ENCODE peak calls at places on chromosomes 4 and X, in ten cellular contexts. One of them, this sample, is unnamed.

GRCh38 chr4:123777297-123777859 is 380.8 kb downstream of the SPRY1 start:
- DNase-seq in GM23248: no peak
- DNase-seq in A549: no peak
- DNase-seq in Peyer's patch: no peak
- DNase-seq in endodermal cell: no peak
- DNase-seq in cardiac muscle cell: peak; percentile 63
- DNase-seq in brain microvascular endothelial cell: no peak
- DNase-seq in naive thymus-derived CD4-positive, alpha-beta T cell: no peak
- DNase-seq in PC-9: no peak
- DNase-seq in astrocyte: peak; percentile 49
- DNase-seq in this sample: no peak

GRCh38 chr4:8050555-8051206 is 107.9 kb downstream of the ABLIM2 start:
- DNase-seq in naive thymus-derived CD4-positive, alpha-beta T cell: no peak
- DNase-seq in brain microvascular endothelial cell: peak; percentile 19
- DNase-seq in A549: no peak
- DNase-seq in GM23248: peak; percentile 21
- DNase-seq in endodermal cell: peak; percentile 92
- DNase-seq in Peyer's patch: peak; percentile 64
- DNase-seq in PC-9: peak; percentile 22
- DNase-seq in cardiac muscle cell: peak; percentile 78
- DNase-seq in astrocyte: peak; percentile 17
- DNase-seq in this sample: no peak

GRCh38 chrX:136390921-136391320 is 90.2 kb downstream of the ADGRG4 start:
- DNase-seq in A549: no peak
- DNase-seq in GM23248: no peak
- DNase-seq in PC-9: peak; percentile 46
- DNase-seq in cardiac muscle cell: no peak
- DNase-seq in brain microvascular endothelial cell: no peak
- DNase-seq in naive thymus-derived CD4-positive, alpha-beta T cell: no peak
- DNase-seq in endodermal cell: no peak
- DNase-seq in Peyer's patch: no peak
- DNase-seq in astrocyte: no peak
- DNase-seq in this sample: no peak

GRCh38 chrX:46444011-46444410 is 101.2 kb downstream of the ZNF674 start:
- DNase-seq in cardiac muscle cell: peak; percentile 72
- DNase-seq in naive thymus-derived CD4-positive, alpha-beta T cell: no peak
- DNase-seq in endodermal cell: peak; percentile 50
- DNase-seq in brain microvascular endothelial cell: peak; percentile 69
- DNase-seq in A549: no peak
- DNase-seq in PC-9: peak; percentile 17
- DNase-seq in Peyer's patch: no peak
- DNase-seq in GM23248: peak; percentile 86
- DNase-seq in astrocyte: peak; percentile 90
- DNase-seq in this sample: no peak

GRCh38 chr4:10832989-10833635 is 148.5 kb upstream of the CLNK start:
- DNase-seq in Peyer's patch: no peak
- DNase-seq in endodermal cell: no peak
- DNase-seq in astrocyte: no peak
- DNase-seq in brain microvascular endothelial cell: no peak
- DNase-seq in naive thymus-derived CD4-positive, alpha-beta T cell: no peak
- DNase-seq in PC-9: no peak
- DNase-seq in A549: no peak
- DNase-seq in GM23248: no peak
- DNase-seq in cardiac muscle cell: no peak
- DNase-seq in this sample: no peak

GRCh38 chr4:149959391-149959790 is 118.9 kb upstream of the DCLK2 start:
- DNase-seq in GM23248: no peak
- DNase-seq in A549: no peak
- DNase-seq in naive thymus-derived CD4-positive, alpha-beta T cell: no peak
- DNase-seq in endodermal cell: no peak
- DNase-seq in astrocyte: no peak
- DNase-seq in cardiac muscle cell: no peak
- DNase-seq in brain microvascular endothelial cell: no peak
- DNase-seq in PC-9: no peak
- DNase-seq in Peyer's patch: no peak
- DNase-seq in this sample: no peak

GRCh38 chrX:81120270-81120935 is 81.3 kb downstream of the HMGN5 start:
- DNase-seq in GM23248: no peak
- DNase-seq in A549: no peak
- DNase-seq in PC-9: no peak
- DNase-seq in astrocyte: no peak
- DNase-seq in Peyer's patch: no peak
- DNase-seq in brain microvascular endothelial cell: no peak
- DNase-seq in endodermal cell: no peak
- DNase-seq in naive thymus-derived CD4-positive, alpha-beta T cell: no peak
- DNase-seq in cardiac muscle cell: no peak
- DNase-seq in this sample: peak; percentile 17

GRCh38 chrX:7596822-7597221 is 246.1 kb upstream of the VCX start:
- DNase-seq in astrocyte: no peak
- DNase-seq in Peyer's patch: no peak
- DNase-seq in cardiac muscle cell: no peak
- DNase-seq in PC-9: no peak
- DNase-seq in brain microvascular endothelial cell: no peak
- DNase-seq in A549: no peak
- DNase-seq in endodermal cell: no peak
- DNase-seq in GM23248: no peak
- DNase-seq in naive thymus-derived CD4-positive, alpha-beta T cell: no peak
- DNase-seq in this sample: no peak

GRCh38 chr4:7224001-7224400 is 31.7 kb downstream of the SORCS2 start:
- DNase-seq in GM23248: no peak
- DNase-seq in naive thymus-derived CD4-positive, alpha-beta T cell: no peak
- DNase-seq in A549: no peak
- DNase-seq in astrocyte: no peak
- DNase-seq in cardiac muscle cell: no peak
- DNase-seq in PC-9: no peak
- DNase-seq in Peyer's patch: no peak
- DNase-seq in endodermal cell: no peak
- DNase-seq in brain microvascular endothelial cell: no peak
- DNase-seq in this sample: no peak

GRCh38 chrX:68995780-68996551 is 167.1 kb downstream of the EFNB1 start:
- DNase-seq in brain microvascular endothelial cell: peak; percentile 23
- DNase-seq in naive thymus-derived CD4-positive, alpha-beta T cell: no peak
- DNase-seq in GM23248: no peak
- DNase-seq in PC-9: no peak
- DNase-seq in astrocyte: peak; percentile 86
- DNase-seq in Peyer's patch: peak; percentile 79
- DNase-seq in A549: no peak
- DNase-seq in endodermal cell: peak; percentile 33
- DNase-seq in cardiac muscle cell: peak; percentile 92
- DNase-seq in this sample: no peak

GRCh38 chrX:86507337-86507736 is 359.1 kb downstream of the DACH2 start:
- DNase-seq in A549: no peak
- DNase-seq in GM23248: no peak
- DNase-seq in Peyer's patch: no peak
- DNase-seq in astrocyte: no peak
- DNase-seq in PC-9: no peak
- DNase-seq in endodermal cell: no peak
- DNase-seq in naive thymus-derived CD4-positive, alpha-beta T cell: no peak
- DNase-seq in cardiac muscle cell: no peak
- DNase-seq in brain microvascular endothelial cell: no peak
- DNase-seq in this sample: no peak

GRCh38 chr4:73193155-73193554 is 65.4 kb downstream of the ANKRD17 start:
- DNase-seq in endodermal cell: no peak
- DNase-seq in naive thymus-derived CD4-positive, alpha-beta T cell: no peak
- DNase-seq in GM23248: no peak
- DNase-seq in astrocyte: no peak
- DNase-seq in Peyer's patch: no peak
- DNase-seq in PC-9: no peak
- DNase-seq in A549: no peak
- DNase-seq in cardiac muscle cell: no peak
- DNase-seq in brain microvascular endothelial cell: no peak
- DNase-seq in this sample: peak; percentile 11

GRCh38 chr4:186904104-186904503 is 180.4 kb upstream of the FAT1 start:
- DNase-seq in endodermal cell: no peak
- DNase-seq in GM23248: peak; percentile 90
- DNase-seq in astrocyte: peak; percentile 88
- DNase-seq in PC-9: no peak
- DNase-seq in naive thymus-derived CD4-positive, alpha-beta T cell: no peak
- DNase-seq in A549: peak; percentile 51
- DNase-seq in Peyer's patch: no peak
- DNase-seq in cardiac muscle cell: peak; percentile 73
- DNase-seq in brain microvascular endothelial cell: peak; percentile 77
- DNase-seq in this sample: no peak

GRCh38 chr4:106149026-106149425 is 167.0 kb downstream of the TBCK start:
- DNase-seq in endodermal cell: no peak
- DNase-seq in astrocyte: peak; percentile 27
- DNase-seq in cardiac muscle cell: peak; percentile 52
- DNase-seq in brain microvascular endothelial cell: peak; percentile 7
- DNase-seq in naive thymus-derived CD4-positive, alpha-beta T cell: no peak
- DNase-seq in PC-9: no peak
- DNase-seq in GM23248: no peak
- DNase-seq in Peyer's patch: no peak
- DNase-seq in A549: no peak
- DNase-seq in this sample: no peak

GRCh38 chr4:48031802-48032525 is 15.4 kb downstream of the NIPAL1 start:
- DNase-seq in astrocyte: peak; percentile 77
- DNase-seq in endodermal cell: no peak
- DNase-seq in Peyer's patch: no peak
- DNase-seq in GM23248: peak; percentile 10
- DNase-seq in PC-9: no peak
- DNase-seq in A549: no peak
- DNase-seq in naive thymus-derived CD4-positive, alpha-beta T cell: no peak
- DNase-seq in cardiac muscle cell: peak; percentile 87
- DNase-seq in brain microvascular endothelial cell: peak; percentile 84
- DNase-seq in this sample: no peak

DNA sequence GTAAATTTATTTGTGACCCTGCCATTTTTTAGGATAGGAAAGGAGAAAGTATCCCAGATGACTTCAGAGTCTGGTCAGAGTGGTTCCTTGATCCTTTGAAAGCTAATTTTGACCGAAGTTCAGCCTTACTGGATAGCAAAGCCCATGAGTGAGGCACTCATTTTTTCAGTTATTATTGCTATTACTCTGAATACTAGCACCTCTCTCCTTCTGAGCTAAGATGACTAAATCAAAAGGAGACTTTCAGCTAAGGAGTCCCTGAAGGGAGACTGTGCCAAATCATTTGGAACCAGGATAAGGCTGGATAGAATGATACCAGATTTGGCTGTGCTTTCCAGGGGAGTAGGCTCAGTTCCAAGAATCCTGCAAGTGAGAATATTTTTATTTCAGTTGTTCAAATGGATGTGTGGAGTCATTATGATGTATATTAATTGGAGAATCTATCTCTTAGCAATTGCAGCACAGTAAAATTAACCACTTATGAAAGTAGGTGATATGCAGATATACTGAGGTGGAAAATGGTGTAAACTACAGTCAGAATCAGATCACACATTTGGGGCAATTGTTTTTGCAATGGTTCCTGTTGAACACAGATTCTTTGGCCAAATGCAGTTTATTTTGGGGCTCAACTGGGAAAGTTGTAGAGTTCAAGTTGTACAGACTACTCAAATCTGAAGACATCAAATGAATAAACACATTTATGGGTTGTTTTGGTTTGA is 1.1 kb downstream of the P2RY10 start:
- DNase-seq in cardiac muscle cell: no peak
- DNase-seq in A549: no peak
- DNase-seq in naive thymus-derived CD4-positive, alpha-beta T cell: no peak
- DNase-seq in GM23248: no peak
- DNase-seq in astrocyte: no peak
- DNase-seq in Peyer's patch: no peak
- DNase-seq in brain microvascular endothelial cell: no peak
- DNase-seq in PC-9: no peak
- DNase-seq in endodermal cell: no peak
- DNase-seq in this sample: no peak
- H3K27ac ChIP-seq in cardiac muscle cell: no peak overlapping the region
- H3K27ac ChIP-seq in A549: no peak overlapping the region
- H3K27ac ChIP-seq in naive thymus-derived CD4-positive, alpha-beta T cell: peak overlapping the region; percentile 86
- H3K27ac ChIP-seq in GM23248: no peak overlapping the region
- H3K27ac ChIP-seq in astrocyte: no peak overlapping the region
- H3K27ac ChIP-seq in Peyer's patch: peak overlapping the region; percentile 45
- H3K27ac ChIP-seq in brain microvascular endothelial cell: no peak overlapping the region
- H3K27ac ChIP-seq in PC-9: no peak overlapping the region
- H3K27ac ChIP-seq in endodermal cell: no peak overlapping the region
- H3K27ac ChIP-seq in this sample: peak overlapping the region; percentile 70

DNA sequence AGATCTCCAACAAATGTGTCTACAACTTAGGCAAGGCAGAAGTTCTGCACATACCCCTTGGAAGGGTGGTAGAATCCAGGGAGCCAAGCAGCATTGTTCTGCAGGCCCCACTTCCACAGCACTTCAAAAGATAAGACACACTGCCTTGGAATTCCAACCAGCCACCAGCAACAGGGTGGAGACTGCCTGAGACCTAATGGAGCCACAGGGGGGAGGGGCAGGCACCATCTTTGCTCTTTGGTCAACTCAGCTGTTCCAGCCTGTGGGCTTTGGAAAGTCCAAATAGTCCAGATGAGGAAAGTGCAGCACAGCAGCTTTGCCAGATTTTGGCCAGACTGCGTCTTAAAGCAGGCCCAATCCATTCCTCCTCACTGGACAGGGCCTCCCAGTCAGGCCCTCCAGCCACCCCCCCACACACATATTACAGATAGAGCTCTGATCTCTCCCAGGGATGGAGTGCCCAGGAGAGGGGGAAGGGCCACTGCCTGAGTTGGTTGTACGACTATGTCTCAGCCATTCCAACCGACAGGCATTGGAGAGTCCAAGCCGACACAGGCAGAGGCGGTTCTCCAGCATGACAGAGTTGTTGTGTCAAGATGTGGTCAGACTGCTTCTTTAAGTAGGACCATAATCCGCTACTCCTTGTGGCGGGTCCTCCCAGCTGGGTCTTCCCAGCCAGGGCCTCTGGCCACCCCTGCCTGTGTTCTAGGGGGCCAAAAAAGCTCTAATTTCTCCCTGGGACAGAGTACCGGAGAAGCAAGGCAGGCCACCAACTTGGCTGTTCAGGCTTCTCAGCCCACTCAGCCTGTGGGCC is 42.5 kb upstream of the ANTXR2 start:
- DNase-seq in brain microvascular endothelial cell: no peak
- DNase-seq in GM23248: peak; percentile 40
- DNase-seq in endodermal cell: no peak
- DNase-seq in astrocyte: peak; percentile 33
- DNase-seq in PC-9: no peak
- DNase-seq in cardiac muscle cell: no peak
- DNase-seq in Peyer's patch: no peak
- DNase-seq in naive thymus-derived CD4-positive, alpha-beta T cell: no peak
- DNase-seq in A549: no peak
- DNase-seq in this sample: no peak
- H3K4me3 ChIP-seq in brain microvascular endothelial cell: no peak overlapping the region
- H3K4me3 ChIP-seq in GM23248: no peak overlapping the region
- H3K4me3 ChIP-seq in endodermal cell: no peak overlapping the region
- H3K4me3 ChIP-seq in astrocyte: no peak overlapping the region
- H3K4me3 ChIP-seq in PC-9: no peak overlapping the region
- H3K4me3 ChIP-seq in cardiac muscle cell: no peak overlapping the region
- H3K4me3 ChIP-seq in Peyer's patch: no peak overlapping the region
- H3K4me3 ChIP-seq in naive thymus-derived CD4-positive, alpha-beta T cell: no peak overlapping the region
- H3K4me3 ChIP-seq in A549: no peak overlapping the region
- H3K4me3 ChIP-seq in this sample: no peak overlapping the region

GRCh38 chr4:55398461-55398860 is 2.7 kb downstream of the TMEM165 start:
- DNase-seq in Peyer's patch: no peak
- DNase-seq in cardiac muscle cell: peak; percentile 38
- DNase-seq in endodermal cell: no peak
- DNase-seq in GM23248: peak; percentile 79
- DNase-seq in PC-9: no peak
- DNase-seq in A549: no peak
- DNase-seq in brain microvascular endothelial cell: no peak
- DNase-seq in naive thymus-derived CD4-positive, alpha-beta T cell: no peak
- DNase-seq in astrocyte: peak; percentile 32
- DNase-seq in this sample: no peak
- H3K27ac ChIP-seq in Peyer's patch: peak overlapping the region; percentile 100
- H3K27ac ChIP-seq in cardiac muscle cell: no peak overlapping the region
- H3K27ac ChIP-seq in endodermal cell: no peak overlapping the region
- H3K27ac ChIP-seq in GM23248: peak overlapping the region; percentile 84
- H3K27ac ChIP-seq in PC-9: peak overlapping the region; percentile 55
- H3K27ac ChIP-seq in A549: peak overlapping the region; percentile 28
- H3K27ac ChIP-seq in brain microvascular endothelial cell: peak overlapping the region; percentile 98
- H3K27ac ChIP-seq in naive thymus-derived CD4-positive, alpha-beta T cell: no peak overlapping the region
- H3K27ac ChIP-seq in astrocyte: peak overlapping the region; percentile 89
- H3K27ac ChIP-seq in this sample: peak overlapping the region; percentile 81

GRCh38 chr4:41930139-41930831 is 4.9 kb upstream of the TMEM33 start:
- DNase-seq in GM23248: no peak
- DNase-seq in brain microvascular endothelial cell: no peak
- DNase-seq in naive thymus-derived CD4-positive, alpha-beta T cell: no peak
- DNase-seq in endodermal cell: no peak
- DNase-seq in Peyer's patch: no peak
- DNase-seq in A549: no peak
- DNase-seq in PC-9: no peak
- DNase-seq in cardiac muscle cell: no peak
- DNase-seq in astrocyte: no peak
- DNase-seq in this sample: no peak
- H3K4me3 ChIP-seq in GM23248: no peak overlapping the region
- H3K4me3 ChIP-seq in brain microvascular endothelial cell: no peak overlapping the region
- H3K4me3 ChIP-seq in naive thymus-derived CD4-positive, alpha-beta T cell: no peak overlapping the region
- H3K4me3 ChIP-seq in endodermal cell: no peak overlapping the region
- H3K4me3 ChIP-seq in Peyer's patch: no peak overlapping the region
- H3K4me3 ChIP-seq in A549: no peak overlapping the region
- H3K4me3 ChIP-seq in PC-9: no peak overlapping the region
- H3K4me3 ChIP-seq in cardiac muscle cell: no peak overlapping the region
- H3K4me3 ChIP-seq in astrocyte: no peak overlapping the region
- H3K4me3 ChIP-seq in this sample: no peak overlapping the region